ENCODE peak calls at places on chromosomes 6 and 20, in six cellular contexts. One of them, this sample, is unnamed.

GRCh38 chr6:33896391-33897192 is 92.8 kb upstream of the MLN start:
- DNase-seq in stimulated activated CD8-positive, alpha-beta memory T cell treated with anti-CD3 and anti-CD28 coated beads, Interleukin-7, amount 100 ng/mL, for 1 hour: no peak
- DNase-seq in GM10248: no peak
- DNase-seq in GM03348: peak
- DNase-seq in effector CD4-positive, alpha-beta T cell: no peak
- DNase-seq in HT-29: no peak
- DNase-seq in this sample: no peak

GRCh38 chr20:33463332-33464101 is 20.0 kb upstream of the SNTA1 start:
- DNase-seq in GM10248: no peak
- DNase-seq in HT-29: no peak
- DNase-seq in stimulated activated CD8-positive, alpha-beta memory T cell treated with anti-CD3 and anti-CD28 coated beads, Interleukin-7, amount 100 ng/mL, for 1 hour: no peak
- DNase-seq in effector CD4-positive, alpha-beta T cell: no peak
- DNase-seq in GM03348: no peak
- DNase-seq in this sample: no peak

GRCh38 chr20:24837721-24838456 is 111.2 kb upstream of the CST7 start:
- DNase-seq in stimulated activated CD8-positive, alpha-beta memory T cell treated with anti-CD3 and anti-CD28 coated beads, Interleukin-7, amount 100 ng/mL, for 1 hour: no peak
- DNase-seq in GM10248: no peak
- DNase-seq in effector CD4-positive, alpha-beta T cell: no peak
- DNase-seq in GM03348: no peak
- DNase-seq in HT-29: no peak
- DNase-seq in this sample: no peak

GRCh38 chr6:40977085-40977484 is 61.9 kb downstream of the UNC5CL start:
- DNase-seq in HT-29: no peak
- DNase-seq in stimulated activated CD8-positive, alpha-beta memory T cell treated with anti-CD3 and anti-CD28 coated beads, Interleukin-7, amount 100 ng/mL, for 1 hour: no peak
- DNase-seq in effector CD4-positive, alpha-beta T cell: no peak
- DNase-seq in GM10248: no peak
- DNase-seq in GM03348: no peak
- DNase-seq in this sample: no peak

GRCh38 chr6:168368063-168368835 is 48.7 kb upstream of the DACT2 start:
- DNase-seq in effector CD4-positive, alpha-beta T cell: no peak
- DNase-seq in stimulated activated CD8-positive, alpha-beta memory T cell treated with anti-CD3 and anti-CD28 coated beads, Interleukin-7, amount 100 ng/mL, for 1 hour: no peak
- DNase-seq in GM10248: no peak
- DNase-seq in HT-29: no peak
- DNase-seq in GM03348: no peak
- DNase-seq in this sample: no peak

GRCh38 chr6:7311920-7312615 is 931 bp downstream of the SSR1 start:
- DNase-seq in stimulated activated CD8-positive, alpha-beta memory T cell treated with anti-CD3 and anti-CD28 coated beads, Interleukin-7, amount 100 ng/mL, for 1 hour: no peak
- DNase-seq in GM10248: no peak
- DNase-seq in effector CD4-positive, alpha-beta T cell: no peak
- DNase-seq in HT-29: peak
- DNase-seq in GM03348: no peak
- DNase-seq in this sample: no peak

GRCh38 chr6:46781478-46782378 is 11.5 kb upstream of the MEP1A start:
- DNase-seq in GM03348: peak
- DNase-seq in HT-29: peak
- DNase-seq in GM10248: peak
- DNase-seq in effector CD4-positive, alpha-beta T cell: no peak
- DNase-seq in stimulated activated CD8-positive, alpha-beta memory T cell treated with anti-CD3 and anti-CD28 coated beads, Interleukin-7, amount 100 ng/mL, for 1 hour: no peak
- DNase-seq in this sample: peak

GRCh38 chr6:105545947-105546710 is 143.2 kb upstream of the PREP start:
- DNase-seq in HT-29: no peak
- DNase-seq in effector CD4-positive, alpha-beta T cell: no peak
- DNase-seq in GM03348: peak
- DNase-seq in GM10248: no peak
- DNase-seq in stimulated activated CD8-positive, alpha-beta memory T cell treated with anti-CD3 and anti-CD28 coated beads, Interleukin-7, amount 100 ng/mL, for 1 hour: no peak
- DNase-seq in this sample: no peak

GRCh38 chr20:26214991-26215390 is 518.3 kb upstream of the ZNF337 start:
- DNase-seq in GM03348: no peak
- DNase-seq in stimulated activated CD8-positive, alpha-beta memory T cell treated with anti-CD3 and anti-CD28 coated beads, Interleukin-7, amount 100 ng/mL, for 1 hour: no peak
- DNase-seq in effector CD4-positive, alpha-beta T cell: no peak
- DNase-seq in GM10248: no peak
- DNase-seq in HT-29: no peak
- DNase-seq in this sample: no peak

GRCh38 chr20:40670251-40670650 is 18.8 kb downstream of the MAFB start:
- DNase-seq in effector CD4-positive, alpha-beta T cell: no peak
- DNase-seq in HT-29: peak
- DNase-seq in stimulated activated CD8-positive, alpha-beta memory T cell treated with anti-CD3 and anti-CD28 coated beads, Interleukin-7, amount 100 ng/mL, for 1 hour: no peak
- DNase-seq in GM10248: no peak
- DNase-seq in GM03348: no peak
- DNase-seq in this sample: no peak

GRCh38 chr6:101083533-101084172 is 202.5 kb upstream of the ASCC3 start:
- DNase-seq in GM03348: no peak
- DNase-seq in GM10248: no peak
- DNase-seq in stimulated activated CD8-positive, alpha-beta memory T cell treated with anti-CD3 and anti-CD28 coated beads, Interleukin-7, amount 100 ng/mL, for 1 hour: no peak
- DNase-seq in effector CD4-positive, alpha-beta T cell: no peak
- DNase-seq in HT-29: peak
- DNase-seq in this sample: no peak

GRCh38 chr20:57656252-57656820 is 36.1 kb upstream of the ZBP1 start:
- DNase-seq in effector CD4-positive, alpha-beta T cell: no peak
- DNase-seq in GM10248: peak
- DNase-seq in GM03348: peak
- DNase-seq in stimulated activated CD8-positive, alpha-beta memory T cell treated with anti-CD3 and anti-CD28 coated beads, Interleukin-7, amount 100 ng/mL, for 1 hour: no peak
- DNase-seq in HT-29: no peak
- DNase-seq in this sample: no peak

GRCh38 chr6:148177589-148178233 is 164.9 kb upstream of the SASH1 start:
- DNase-seq in GM03348: peak
- DNase-seq in HT-29: peak
- DNase-seq in GM10248: peak
- DNase-seq in stimulated activated CD8-positive, alpha-beta memory T cell treated with anti-CD3 and anti-CD28 coated beads, Interleukin-7, amount 100 ng/mL, for 1 hour: peak
- DNase-seq in effector CD4-positive, alpha-beta T cell: peak
- DNase-seq in this sample: peak

GRCh38 chr20:57698191-57698866 is 11.5 kb downstream of the PMEPA1 start:
- DNase-seq in stimulated activated CD8-positive, alpha-beta memory T cell treated with anti-CD3 and anti-CD28 coated beads, Interleukin-7, amount 100 ng/mL, for 1 hour: no peak
- DNase-seq in GM10248: no peak
- DNase-seq in HT-29: peak
- DNase-seq in effector CD4-positive, alpha-beta T cell: no peak
- DNase-seq in GM03348: peak
- DNase-seq in this sample: peak

GRCh38 chr6:157669747-157670216 is 153.3 kb upstream of the SNX9 start:
- DNase-seq in stimulated activated CD8-positive, alpha-beta memory T cell treated with anti-CD3 and anti-CD28 coated beads, Interleukin-7, amount 100 ng/mL, for 1 hour: no peak
- DNase-seq in GM10248: no peak
- DNase-seq in HT-29: peak
- DNase-seq in effector CD4-positive, alpha-beta T cell: no peak
- DNase-seq in GM03348: peak
- DNase-seq in this sample: peak

GRCh38 chr20:50728981-50729874 is 2.2 kb upstream of the PARD6B start:
- DNase-seq in effector CD4-positive, alpha-beta T cell: no peak
- DNase-seq in stimulated activated CD8-positive, alpha-beta memory T cell treated with anti-CD3 and anti-CD28 coated beads, Interleukin-7, amount 100 ng/mL, for 1 hour: no peak
- DNase-seq in GM03348: no peak
- DNase-seq in HT-29: peak
- DNase-seq in GM10248: no peak
- DNase-seq in this sample: peak

GRCh38 chr20:2418388-2418787 is 37.7 kb downstream of the TGM6 start:
- DNase-seq in HT-29: no peak
- DNase-seq in stimulated activated CD8-positive, alpha-beta memory T cell treated with anti-CD3 and anti-CD28 coated beads, Interleukin-7, amount 100 ng/mL, for 1 hour: no peak
- DNase-seq in GM10248: no peak
- DNase-seq in effector CD4-positive, alpha-beta T cell: no peak
- DNase-seq in GM03348: no peak
- DNase-seq in this sample: no peak

GRCh38 chr20:47272893-47273590 is 83.5 kb downstream of the ZMYND8 start:
- DNase-seq in stimulated activated CD8-positive, alpha-beta memory T cell treated with anti-CD3 and anti-CD28 coated beads, Interleukin-7, amount 100 ng/mL, for 1 hour: peak
- DNase-seq in effector CD4-positive, alpha-beta T cell: peak
- DNase-seq in GM03348: peak
- DNase-seq in HT-29: peak
- DNase-seq in GM10248: peak
- DNase-seq in this sample: no peak

GRCh38 chr6:162076816-162077215 is 650.8 kb downstream of the PRKN start:
- DNase-seq in stimulated activated CD8-positive, alpha-beta memory T cell treated with anti-CD3 and anti-CD28 coated beads, Interleukin-7, amount 100 ng/mL, for 1 hour: no peak
- DNase-seq in effector CD4-positive, alpha-beta T cell: no peak
- DNase-seq in HT-29: no peak
- DNase-seq in GM10248: no peak
- DNase-seq in GM03348: no peak
- DNase-seq in this sample: no peak

GRCh38 chr6:39948156-39948850 is 14.0 kb upstream of the MOCS1 start:
- DNase-seq in GM10248: no peak
- DNase-seq in GM03348: no peak
- DNase-seq in HT-29: no peak
- DNase-seq in stimulated activated CD8-positive, alpha-beta memory T cell treated with anti-CD3 and anti-CD28 coated beads, Interleukin-7, amount 100 ng/mL, for 1 hour: no peak
- DNase-seq in effector CD4-positive, alpha-beta T cell: no peak
- DNase-seq in this sample: no peak

GRCh38 chr6:119454694-119455093 is 105.1 kb upstream of the MAN1A1 start:
- DNase-seq in effector CD4-positive, alpha-beta T cell: no peak
- DNase-seq in stimulated activated CD8-positive, alpha-beta memory T cell treated with anti-CD3 and anti-CD28 coated beads, Interleukin-7, amount 100 ng/mL, for 1 hour: no peak
- DNase-seq in GM03348: peak
- DNase-seq in GM10248: no peak
- DNase-seq in HT-29: no peak
- DNase-seq in this sample: no peak

GRCh38 chr6:33595001-33595846 is 15.1 kb upstream of the BAK1 start:
- DNase-seq in GM10248: no peak
- DNase-seq in stimulated activated CD8-positive, alpha-beta memory T cell treated with anti-CD3 and anti-CD28 coated beads, Interleukin-7, amount 100 ng/mL, for 1 hour: no peak
- DNase-seq in HT-29: no peak
- DNase-seq in effector CD4-positive, alpha-beta T cell: no peak
- DNase-seq in GM03348: no peak
- DNase-seq in this sample: no peak

GRCh38 chr20:33145521-33145920 is 22.4 kb upstream of the BPIFA2 start:
- DNase-seq in GM03348: no peak
- DNase-seq in HT-29: no peak
- DNase-seq in GM10248: no peak
- DNase-seq in stimulated activated CD8-positive, alpha-beta memory T cell treated with anti-CD3 and anti-CD28 coated beads, Interleukin-7, amount 100 ng/mL, for 1 hour: no peak
- DNase-seq in effector CD4-positive, alpha-beta T cell: no peak
- DNase-seq in this sample: peak

GRCh38 chr6:119096683-119097310 is 18.3 kb upstream of the FAM184A start:
- DNase-seq in HT-29: no peak
- DNase-seq in effector CD4-positive, alpha-beta T cell: no peak
- DNase-seq in stimulated activated CD8-positive, alpha-beta memory T cell treated with anti-CD3 and anti-CD28 coated beads, Interleukin-7, amount 100 ng/mL, for 1 hour: no peak
- DNase-seq in GM10248: no peak
- DNase-seq in GM03348: no peak
- DNase-seq in this sample: peak

GRCh38 chr6:33250731-33251130 is 20.9 kb downstream of the VPS52 start:
- DNase-seq in effector CD4-positive, alpha-beta T cell: no peak
- DNase-seq in stimulated activated CD8-positive, alpha-beta memory T cell treated with anti-CD3 and anti-CD28 coated beads, Interleukin-7, amount 100 ng/mL, for 1 hour: no peak
- DNase-seq in GM03348: no peak
- DNase-seq in HT-29: no peak
- DNase-seq in GM10248: no peak
- DNase-seq in this sample: no peak

GRCh38 chr20:45550765-45551164 is 3.6 kb upstream of the EPPIN start:
- DNase-seq in GM10248: no peak
- DNase-seq in GM03348: no peak
- DNase-seq in stimulated activated CD8-positive, alpha-beta memory T cell treated with anti-CD3 and anti-CD28 coated beads, Interleukin-7, amount 100 ng/mL, for 1 hour: no peak
- DNase-seq in effector CD4-positive, alpha-beta T cell: no peak
- DNase-seq in HT-29: no peak
- DNase-seq in this sample: no peak

GRCh38 chr6:111823012-111823411 is 50.2 kb downstream of the FYN start:
- DNase-seq in stimulated activated CD8-positive, alpha-beta memory T cell treated with anti-CD3 and anti-CD28 coated beads, Interleukin-7, amount 100 ng/mL, for 1 hour: no peak
- DNase-seq in effector CD4-positive, alpha-beta T cell: no peak
- DNase-seq in GM10248: no peak
- DNase-seq in GM03348: no peak
- DNase-seq in HT-29: no peak
- DNase-seq in this sample: no peak

GRCh38 chr6:154954352-154954751 is 40.8 kb upstream of the TIAM2 start:
- DNase-seq in GM10248: no peak
- DNase-seq in HT-29: no peak
- DNase-seq in stimulated activated CD8-positive, alpha-beta memory T cell treated with anti-CD3 and anti-CD28 coated beads, Interleukin-7, amount 100 ng/mL, for 1 hour: no peak
- DNase-seq in GM03348: no peak
- DNase-seq in effector CD4-positive, alpha-beta T cell: no peak
- DNase-seq in this sample: no peak

This sample was measured in left colon.